ENCODE peak calls at places on chromosomes 16 and 17, in ten cellular contexts. E is lower lobe of right lung, B is HCT116, J is mesenchymal stem cell, X is BE2C, M is upper lobe of right lung, L is tibial nerve, W is MM.1S, D is suprapubic skin, Y is colonic mucosa. R is an unnamed sample.

GRCh38 chr17:81171941-81172340 is 5.9 kb upstream of the AATK start:
- DNase-seq in E (no peak), D (no peak), L (no peak), X (no peak), Y (no peak), J (no peak), B (no peak), M (no peak), W (no peak), R (no peak)

GRCh38 chr17:81513669-81514484 is 1.3 kb upstream of the ACTG1 start:
- DNase-seq in W (peak; percentile 45), J (peak; percentile 85), D (peak; percentile 92), Y (peak; percentile 72), X (peak; percentile 25), E (peak; percentile 83), L (peak; percentile 54), B (no peak), M (peak; percentile 86), R (peak; percentile 36)

GRCh38 chr16:55756963-55757362 is 75.9 kb downstream of the CES1 start:
- DNase-seq in X (no peak), M (no peak), W (no peak), J (no peak), Y (no peak), B (no peak), D (peak; percentile 13), L (no peak), E (no peak), R (no peak)

GRCh38 chr17:12667299-12667958 is 1.7 kb downstream of the MYOCD start:
- DNase-seq in L (no peak), E (no peak), M (no peak), J (peak; percentile 77), D (no peak), Y (no peak), X (no peak), W (no peak), B (peak; percentile 40), R (no peak)

GRCh38 chr16:59527206-59527997 is 793.3 kb upstream of the GOT2 start:
- DNase-seq in L (no peak), J (peak; percentile 69), Y (no peak), W (no peak), B (no peak), E (no peak), M (no peak), D (no peak), X (no peak), R (no peak)

GRCh38 chr17:79843475-79843916 is 4.3 kb upstream of the CBX4 start:
- DNase-seq in M (no peak), X (no peak), Y (peak; percentile 44), B (no peak), L (no peak), D (no peak), E (no peak), J (no peak), W (no peak), R (no peak)

GRCh38 chr17:77861133-77861695 is 97.3 kb upstream of the TNRC6C start:
- DNase-seq in W (no peak), D (no peak), X (no peak), M (no peak), J (no peak), E (no peak), Y (no peak), L (no peak), B (no peak), R (no peak)

GRCh38 chr17:62581769-62582168 is 45.7 kb upstream of the MRC2 start:
- DNase-seq in B (no peak), L (no peak), X (no peak), Y (no peak), E (no peak), J (no peak), D (no peak), W (no peak), M (no peak), R (no peak)

GRCh38 chr17:29383687-29384086 is 6.5 kb upstream of the TAOK1 start:
- DNase-seq in J (no peak), Y (no peak), M (no peak), D (no peak), B (no peak), W (no peak), X (no peak), E (no peak), L (no peak), R (no peak)

GRCh38 chr17:37710344-37710886 is 34.4 kb downstream of the HNF1B start:
- DNase-seq in Y (peak; percentile 96), J (peak; percentile 85), D (no peak), L (no peak), X (peak; percentile 53), M (peak; percentile 86), W (no peak), E (peak; percentile 89), B (peak; percentile 22), R (no peak)

GRCh38 chr17:81898885-81899284 is 3.2 kb upstream of the NPB start:
- DNase-seq in B (no peak), M (no peak), Y (no peak), E (no peak), W (no peak), D (no peak), J (no peak), X (no peak), L (no peak), R (no peak)

GRCh38 chr16:82004651-82005490 is 6.4 kb downstream of the SDR42E1 start:
- DNase-seq in W (no peak), B (no peak), Y (no peak), J (no peak), E (no peak), X (no peak), L (no peak), M (no peak), D (no peak), R (no peak)

GRCh38 chr17:59193463-59193862 is 16.4 kb upstream of the SMG8 start:
- DNase-seq in J (no peak), M (no peak), L (no peak), W (no peak), D (no peak), Y (no peak), E (no peak), B (no peak), X (no peak), R (no peak)

GRCh38 chr16:31331141-31331764 is 23.7 kb upstream of the ITGAX start:
- DNase-seq in L (no peak), Y (no peak), B (no peak), E (no peak), X (no peak), M (no peak), D (no peak), J (no peak), W (no peak), R (no peak)
- H3K4me3 ChIP-seq in L (no peak overlapping the region), Y (peak overlapping the region; percentile 3), B (no peak overlapping the region), E (peak overlapping the region; percentile 21), X (no peak overlapping the region), M (peak overlapping the region; percentile 31), D (peak overlapping the region; percentile 46), J (no peak overlapping the region), W (no peak overlapping the region), R (peak overlapping the region; percentile 38)

DNA sequence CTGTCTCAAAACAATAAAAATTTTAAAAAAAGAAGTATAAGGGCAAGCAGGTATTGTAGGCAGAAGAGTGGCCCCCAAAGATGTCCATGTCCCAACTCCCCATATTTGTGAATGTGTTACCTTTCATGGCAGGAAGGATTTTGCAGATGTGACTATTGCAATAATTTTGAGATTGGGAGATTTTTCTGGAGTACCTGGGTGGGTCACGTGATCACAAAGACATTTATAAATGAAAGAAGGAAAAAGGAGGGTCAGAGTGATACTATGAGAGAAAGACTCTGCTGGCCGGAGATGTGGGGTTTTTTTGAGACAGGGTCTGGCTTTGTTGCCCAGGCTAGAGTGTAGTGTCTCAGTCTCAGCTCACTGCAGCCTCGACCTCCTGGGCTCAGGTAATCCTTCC is 27.4 kb upstream of the PAFAH1B1 start:
- DNase-seq in J (no peak), M (no peak), L (no peak), Y (no peak), W (no peak), X (no peak), D (no peak), E (no peak), B (no peak), R (no peak)
- H3K36me3 ChIP-seq in J (no peaks in the 10 kb centered on the region), M (no peaks in the 10 kb centered on the region), L (no peaks in the 10 kb centered on the region), Y (no peaks in the 10 kb centered on the region), W (no peaks in the 10 kb centered on the region), X (no peaks in the 10 kb centered on the region), D (no peaks in the 10 kb centered on the region), E (no peaks in the 10 kb centered on the region), B (no peaks in the 10 kb centered on the region), R (no peaks in the 10 kb centered on the region)

DNA sequence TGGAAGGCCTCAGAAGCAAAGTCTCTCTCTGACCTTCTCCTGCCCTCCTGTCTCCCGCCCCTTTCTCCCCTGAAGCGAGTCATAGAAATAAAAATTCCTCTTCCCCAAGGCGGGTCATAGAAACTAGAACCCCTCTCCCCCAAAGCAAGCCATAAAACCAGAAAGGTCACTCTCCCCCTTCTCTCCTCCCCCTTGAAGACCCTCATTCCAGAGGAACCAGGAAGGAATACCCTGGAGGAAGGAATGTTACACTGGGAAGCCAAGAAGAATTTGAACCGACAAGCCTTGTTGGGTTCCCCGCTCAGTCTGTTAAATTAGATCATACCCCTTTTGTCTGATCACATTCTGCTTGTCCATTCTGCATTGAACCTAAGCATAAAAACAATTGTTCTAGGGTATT is 2.7 kb upstream of the GJC1 start:
- DNase-seq in Y (no peak), B (no peak), M (no peak), X (no peak), W (no peak), E (no peak), L (no peak), D (no peak), J (no peak), R (no peak)
- H3K4me3 ChIP-seq in Y (no peak overlapping the region), B (no peak overlapping the region), M (no peak overlapping the region), X (no peak overlapping the region), W (no peak overlapping the region), E (no peak overlapping the region), L (no peak overlapping the region), D (no peak overlapping the region), J (no peak overlapping the region), R (no peak overlapping the region)

GRCh38 chr17:48068491-48068961 is 20.4 kb downstream of the NFE2L1 start:
- DNase-seq in X (peak; percentile 41), E (no peak), B (no peak), J (peak; percentile 69), L (no peak), D (no peak), W (no peak), Y (no peak), M (no peak), R (no peak)
- H3K36me3 ChIP-seq in X (peaks cover 49% of the 10 kb centered on the region), E (peaks cover 93% of the 10 kb centered on the region), B (peaks cover 35% of the 10 kb centered on the region), J (peaks cover 31% of the 10 kb centered on the region), L (no peaks in the 10 kb centered on the region), D (peaks cover 60% of the 10 kb centered on the region), W (peaks cover 3% of the 10 kb centered on the region), Y (no peaks in the 10 kb centered on the region), M (peaks cover 80% of the 10 kb centered on the region), R (peaks cover 21% of the 10 kb centered on the region)

R was measured in gastrocnemius medialis.